ENCODE peak calls at places on chromosomes 3 and 15, in six cellular contexts. P, V, Z, B, T and A are unnamed samples.

GRCh38 chr3:111947179-111947727 is 31.6 kb upstream of the ABHD10 start:
- DNase-seq in P (no peak), V (peak; percentile 75), Z (no peak), B (no peak), T (no peak), A (no peak)

GRCh38 chr15:101276501-101277037 is 716 bp downstream of the SELENOS start:
- DNase-seq in P (peak; percentile 52), V (peak; percentile 47), Z (no peak), B (no peak), T (peak; percentile 65), A (no peak)

GRCh38 chr15:92616621-92617179 is 38.9 kb downstream of the FAM174B start:
- DNase-seq in P (no peak), V (no peak), Z (no peak), B (no peak), T (no peak), A (peak; percentile 24)

GRCh38 chr3:172151610-172152293 is 112.4 kb downstream of the FNDC3B start:
- DNase-seq in P (no peak), V (no peak), Z (no peak), B (no peak), T (no peak), A (no peak)

GRCh38 chr3:43286115-43286885 is at the start of gene SNRK:
- DNase-seq in P (peak; percentile 68), V (peak; percentile 64), Z (peak; percentile 53), B (no peak), T (peak; percentile 99), A (peak; percentile 100)

GRCh38 chr3:62252614-62253147 is 120.7 kb downstream of the FEZF2 start:
- DNase-seq in P (no peak), V (peak; percentile 3), Z (no peak), B (no peak), T (no peak), A (no peak)

GRCh38 chr3:100042144-100042543 is 72.2 kb downstream of the FILIP1L start:
- DNase-seq in P (peak; percentile 48), V (peak; percentile 93), Z (no peak), B (no peak), T (peak; percentile 27), A (no peak)

GRCh38 chr15:78308422-78309021 is 9.1 kb upstream of the SKIC8 start:
- DNase-seq in P (peak; percentile 77), V (peak; percentile 58), Z (peak; percentile 41), B (no peak), T (peak; percentile 89), A (peak; percentile 68)

GRCh38 chr3:157089455-157090221 is 70.3 kb downstream of the CCNL1 start:
- DNase-seq in P (peak; percentile 14), V (peak; percentile 71), Z (no peak), B (peak; percentile 69), T (no peak), A (peak; percentile 74)

GRCh38 chr15:101022306-101022705 is 103.1 kb downstream of the LRRK1 start:
- DNase-seq in P (no peak), V (no peak), Z (no peak), B (no peak), T (no peak), A (no peak)

GRCh38 chr3:158452324-158452723 is 118.7 kb upstream of the MLF1 start:
- DNase-seq in P (no peak), V (no peak), Z (no peak), B (no peak), T (no peak), A (no peak)

GRCh38 chr3:49763981-49764380 is 22.4 kb downstream of the IP6K1 start:
- DNase-seq in P (no peak), V (no peak), Z (no peak), B (no peak), T (no peak), A (no peak)

GRCh38 chr3:49757197-49757596 is 29.1 kb downstream of the IP6K1 start:
- DNase-seq in P (no peak), V (no peak), Z (no peak), B (no peak), T (no peak), A (peak; percentile 22)

GRCh38 chr3:49756036-49756435 is 30.3 kb downstream of the IP6K1 start:
- DNase-seq in P (no peak), V (no peak), Z (no peak), B (no peak), T (no peak), A (no peak)

GRCh38 chr3:49759226-49759625 is 27.1 kb downstream of the IP6K1 start:
- DNase-seq in P (no peak), V (no peak), Z (no peak), B (no peak), T (no peak), A (no peak)

DNA sequence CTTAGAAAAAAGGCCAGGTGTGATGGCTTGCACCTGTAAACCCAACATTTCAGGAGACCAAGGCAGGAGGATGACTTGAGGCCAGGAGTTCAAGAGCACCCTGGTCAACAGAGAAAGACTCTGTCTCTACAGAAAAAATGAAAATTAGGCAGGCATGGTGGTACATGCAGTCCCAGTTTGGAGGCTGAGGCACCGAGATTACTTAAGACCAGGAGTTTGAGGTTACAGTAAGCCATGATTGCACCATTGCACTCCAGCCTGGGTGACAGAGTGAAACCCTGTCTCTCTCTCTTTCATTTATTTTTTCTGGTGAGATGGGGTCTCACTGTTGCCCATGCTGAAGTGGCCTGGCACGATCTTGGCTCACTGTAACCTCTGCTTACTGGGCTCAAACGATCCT is 24.7 kb downstream of the IP6K1 start:
- DNase-seq in P (no peak), V (no peak), Z (no peak), B (no peak), T (no peak), A (no peak)
- TF ChIP-seq SMC3 in P (no peak), V (no peak), Z (no peak), B (no peak), T (no peak), A (no peak)

GRCh38 chr15:73227433-73228056 is 141.2 kb downstream of the HCN4 start:
- DNase-seq in P (no peak), V (no peak), Z (peak; percentile 1), B (no peak), T (no peak), A (no peak)

GRCh38 chr15:73233623-73234022 is 135.1 kb downstream of the HCN4 start:
- DNase-seq in P (no peak), V (peak; percentile 66), Z (no peak), B (no peak), T (no peak), A (no peak)

GRCh38 chr15:73228128-73228646 is 140.6 kb downstream of the HCN4 start:
- DNase-seq in P (no peak), V (no peak), Z (no peak), B (no peak), T (no peak), A (no peak)

GRCh38 chr15:73232771-73233170 is 136.0 kb downstream of the HCN4 start:
- DNase-seq in P (no peak), V (no peak), Z (no peak), B (no peak), T (no peak), A (no peak)

DNA sequence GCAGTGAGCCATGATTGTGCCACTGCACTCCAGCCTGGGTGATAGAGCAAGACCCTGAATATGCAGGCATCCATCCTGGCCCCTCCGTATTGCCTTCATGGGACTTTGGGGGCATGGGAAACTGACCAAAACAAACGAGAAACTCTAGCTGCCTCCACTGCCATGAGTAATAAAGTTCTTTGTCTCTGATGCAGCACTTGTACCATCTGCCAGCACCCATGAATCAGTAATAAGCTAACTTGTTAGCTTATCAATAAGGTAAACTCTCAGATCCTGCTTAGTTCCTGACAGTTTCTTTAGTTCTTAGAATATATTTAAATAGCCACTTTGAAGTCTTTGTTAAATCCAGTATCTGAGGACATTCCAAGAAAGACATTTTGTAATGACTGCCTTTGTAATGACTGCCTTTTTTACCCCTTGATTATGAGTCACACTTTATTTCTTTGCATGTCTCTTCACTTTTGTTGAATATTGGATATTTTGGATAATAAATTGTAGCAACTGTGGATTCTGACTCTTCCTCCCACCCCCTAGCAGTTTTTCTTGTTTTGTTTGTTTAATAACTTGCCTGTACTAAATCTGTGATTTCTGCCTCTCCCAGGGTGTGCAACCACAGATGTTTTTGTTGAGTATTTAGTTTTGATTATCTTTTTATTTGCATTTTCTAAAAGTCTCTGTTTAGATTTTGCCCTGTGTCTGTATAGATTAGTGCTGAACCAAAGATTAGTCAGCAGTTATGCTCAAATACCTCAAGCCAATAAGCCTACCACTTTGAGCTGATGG is 136.9 kb downstream of the HCN4 start:
- DNase-seq in P (no peak), V (peak; percentile 76), Z (no peak), B (no peak), T (no peak), A (no peak)
- TF ChIP-seq SMC3 in P (no peak), V (no peak), Z (no peak), B (no peak), T (no peak), A (no peak)

DNA sequence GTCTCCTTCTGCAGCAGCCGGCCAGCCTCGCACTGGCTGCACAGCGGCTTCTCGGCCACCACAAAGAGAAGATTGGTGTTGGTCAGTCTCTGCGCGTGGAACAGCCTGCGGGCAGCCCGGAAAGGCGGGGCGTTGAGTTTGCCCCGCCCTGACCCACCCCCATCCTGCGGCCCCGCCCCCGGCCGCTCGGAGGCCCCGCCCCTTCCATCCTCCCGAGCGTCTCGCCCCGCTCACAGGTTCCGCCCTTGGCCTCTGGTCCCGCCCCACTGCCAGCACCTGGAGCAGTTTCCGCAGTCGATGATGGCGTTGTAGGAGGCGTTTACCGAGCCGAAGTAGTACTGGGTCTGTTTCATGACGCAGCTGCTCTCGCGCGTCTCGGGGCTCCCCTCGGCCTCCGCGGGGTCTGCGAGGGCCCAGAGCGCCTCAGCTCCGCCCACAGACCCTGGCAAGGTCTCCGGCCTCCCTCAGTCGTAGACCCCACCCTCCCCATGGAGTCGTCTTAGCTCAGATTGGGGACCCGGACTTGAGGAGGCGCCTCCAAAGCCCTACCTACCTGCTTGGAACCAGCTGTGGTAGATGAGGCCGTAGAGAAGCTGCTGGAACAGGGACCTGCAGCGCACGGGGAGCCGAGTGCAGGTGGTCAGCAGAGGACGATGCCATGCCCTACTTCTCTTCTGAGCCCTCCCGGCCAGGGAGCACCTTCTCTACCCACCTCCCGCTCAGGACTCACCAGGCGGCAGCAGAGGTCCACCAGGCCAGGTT is 5.9 kb upstream of the TMEM115 start:
- DNase-seq in P (no peak), V (peak; percentile 49), Z (no peak), B (no peak), T (peak; percentile 90), A (peak; percentile 93)
- TF ChIP-seq SMC3 in P (no peak), V (no peak), Z (no peak), B (no peak), T (no peak), A (no peak)

GRCh38 chr3:195736866-195737490 is 16.2 kb downstream of the MUC20 start:
- DNase-seq in P (no peak), V (no peak), Z (no peak), B (no peak), T (no peak), A (no peak)

GRCh38 chr3:195735036-195735695 is 14.4 kb downstream of the MUC20 start:
- DNase-seq in P (no peak), V (no peak), Z (no peak), B (no peak), T (no peak), A (no peak)

GRCh38 chr3:195731356-195731960 is 10.7 kb downstream of the MUC20 start:
- DNase-seq in P (no peak), V (no peak), Z (no peak), B (no peak), T (no peak), A (no peak)

GRCh38 chr3:195729476-195729875 is 8.7 kb downstream of the MUC20 start:
- DNase-seq in P (no peak), V (no peak), Z (no peak), B (no peak), T (no peak), A (no peak)

DNA sequence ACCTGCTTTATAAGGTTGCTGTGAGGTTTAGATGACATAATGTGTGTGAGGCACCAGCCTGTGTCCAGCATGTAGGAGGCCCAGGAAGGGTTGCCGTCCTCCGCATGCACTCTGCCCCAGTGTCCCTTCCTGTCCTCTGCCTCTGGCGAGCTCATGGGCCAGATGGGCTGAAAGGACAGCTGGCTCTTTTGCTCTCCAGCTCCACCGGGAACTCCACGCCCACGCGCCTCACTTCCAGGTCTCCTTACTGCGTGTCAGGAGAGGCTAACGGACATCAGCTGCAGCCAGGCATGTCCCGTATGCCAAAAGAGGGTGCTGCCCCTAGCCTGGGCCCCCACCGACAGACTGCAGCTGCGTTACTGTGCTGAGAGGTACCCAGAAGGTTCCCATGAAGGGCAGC is 12.2 kb downstream of the MUC20 start:
- DNase-seq in P (no peak), V (peak; percentile 36), Z (no peak), B (no peak), T (no peak), A (no peak)
- TF ChIP-seq SMC3 in P (no peak), V (no peak), Z (no peak), B (no peak), T (no peak), A (no peak)